ENCODE peak calls at places on chromosomes 2 and 18, in four cellular contexts. S is HepG2, P is GM12878, U is H1. K is an unnamed sample.

GRCh38 chr2:226791056-226791486 is 8.5 kb downstream of the IRS1 start:
- DNase-seq in S (no peak), P (peak), U (no peak), K (no peak)

GRCh38 chr2:118509319-118510016 is 338.0 kb downstream of the EN1 start:
- DNase-seq in S (no peak), P (no peak), U (no peak), K (no peak)

GRCh38 chr2:69222984-69223658 is 163.9 kb downstream of the GFPT1 start:
- DNase-seq in S (no peak), P (no peak), U (no peak), K (no peak)

GRCh38 chr2:195820373-195820772 is 163.3 kb downstream of the SLC39A10 start:
- DNase-seq in S (no peak), P (no peak), U (no peak), K (no peak)

GRCh38 chr18:67726882-67727281 is 210.4 kb upstream of the DSEL start:
- DNase-seq in S (no peak), P (no peak), U (no peak), K (no peak)

GRCh38 chr2:98737848-98738247 is 6.9 kb upstream of the MGAT4A start:
- DNase-seq in S (no peak), P (no peak), U (no peak), K (no peak)

GRCh38 chr2:208686665-208687064 is 280.1 kb downstream of the PTH2R start:
- DNase-seq in S (no peak), P (no peak), U (no peak), K (no peak)

GRCh38 chr2:157857881-157858280 is 18.2 kb downstream of the ACVR1 start:
- DNase-seq in S (no peak), P (no peak), U (no peak), K (no peak)

GRCh38 chr2:66318009-66318561 is 116.8 kb upstream of the MEIS1 start:
- DNase-seq in S (no peak), P (no peak), U (no peak), K (no peak)

GRCh38 chr2:80199504-80199903 is 105.0 kb downstream of the LRRTM1 start:
- DNase-seq in S (no peak), P (no peak), U (no peak), K (no peak)

GRCh38 chr2:178412047-178412446 is 38.9 kb downstream of the PRKRA start:
- DNase-seq in S (no peak), P (no peak), U (no peak), K (no peak)

GRCh38 chr2:152558174-152559091 is 158.8 kb downstream of the PRPF40A start:
- DNase-seq in S (no peak), P (no peak), U (no peak), K (no peak)

GRCh38 chr18:47410139-47410538 is 158.7 kb upstream of the SKOR2 start:
- DNase-seq in S (no peak), P (no peak), U (no peak), K (no peak)

GRCh38 chr2:196328088-196328680 is 156.8 kb upstream of the STK17B start:
- DNase-seq in S (no peak), P (no peak), U (no peak), K (no peak)

GRCh38 chr2:129252781-129253460 is 726.5 kb upstream of the RAB6C start:
- DNase-seq in S (no peak), P (no peak), U (no peak), K (no peak)

GRCh38 chr2:16350211-16350610 is 315.4 kb downstream of the CYRIA start:
- DNase-seq in S (no peak), P (no peak), U (no peak), K (no peak)

GRCh38 chr18:54947115-54947514 is 12.1 kb downstream of the CCDC68 start:
- DNase-seq in S (no peak), P (no peak), U (no peak), K (no peak)

GRCh38 chr18:32437080-32437834 is 33.4 kb downstream of the GAREM1 start:
- DNase-seq in S (no peak), P (no peak), U (no peak), K (no peak)

GRCh38 chr2:202113571-202114142 is 40.6 kb downstream of the KIAA2012 start:
- DNase-seq in S (peak), P (no peak), U (no peak), K (peak)

GRCh38 chr2:188678921-188679320 is 295.3 kb upstream of the COL3A1 start:
- DNase-seq in S (no peak), P (no peak), U (no peak), K (no peak)

GRCh38 chr2:86256300-86256699 is 57.0 kb downstream of the MRPL35 start:
- DNase-seq in S (no peak), P (no peak), U (no peak), K (no peak)

GRCh38 chr2:176514805-176515500 is 245.7 kb downstream of the MTX2 start:
- DNase-seq in S (no peak), P (no peak), U (no peak), K (no peak)

GRCh38 chr2:17918789-17919188 is 40.3 kb downstream of the KCNS3 start:
- DNase-seq in S (no peak), P (no peak), U (no peak), K (peak)

GRCh38 chr2:101124684-101125366 is 26.4 kb downstream of the TBC1D8 start:
- DNase-seq in S (peak), P (no peak), U (no peak), K (no peak)

GRCh38 chr2:152627010-152627957 is 90.0 kb downstream of the PRPF40A start:
- DNase-seq in S (no peak), P (no peak), U (no peak), K (no peak)

GRCh38 chr2:14998548-14998947 is 366.0 kb downstream of the LRATD1 start:
- DNase-seq in S (no peak), P (no peak), U (no peak), K (no peak)

GRCh38 chr2:18752022-18752493 is 162.7 kb upstream of the NT5C1B start:
- DNase-seq in S (peak), P (no peak), U (no peak), K (no peak)

GRCh38 chr18:55953326-55953725 is 365.3 kb upstream of the TCF4 start:
- DNase-seq in S (no peak), P (no peak), U (no peak), K (no peak)

GRCh38 chr2:3784731-3785130 is 81.4 kb downstream of the DCDC2C start:
- DNase-seq in S (no peak), P (no peak), U (no peak), K (no peak)

GRCh38 chr2:189581354-189582139 is 961 bp upstream of the SLC40A1 start:
- DNase-seq in S (peak), P (no peak), U (no peak), K (peak)

GRCh38 chr18:5632041-5632440 is 88.2 kb upstream of the EPB41L3 start:
- DNase-seq in S (no peak), P (no peak), U (no peak), K (no peak)

GRCh38 chr2:232880764-232881351 is 10.8 kb downstream of the SNORC start:
- DNase-seq in S (no peak), P (no peak), U (no peak), K (no peak)

GRCh38 chr2:144518744-144519596 is 949 bp downstream of the ZEB2 start:
- DNase-seq in S (no peak), P (peak), U (no peak), K (no peak)

DNA sequence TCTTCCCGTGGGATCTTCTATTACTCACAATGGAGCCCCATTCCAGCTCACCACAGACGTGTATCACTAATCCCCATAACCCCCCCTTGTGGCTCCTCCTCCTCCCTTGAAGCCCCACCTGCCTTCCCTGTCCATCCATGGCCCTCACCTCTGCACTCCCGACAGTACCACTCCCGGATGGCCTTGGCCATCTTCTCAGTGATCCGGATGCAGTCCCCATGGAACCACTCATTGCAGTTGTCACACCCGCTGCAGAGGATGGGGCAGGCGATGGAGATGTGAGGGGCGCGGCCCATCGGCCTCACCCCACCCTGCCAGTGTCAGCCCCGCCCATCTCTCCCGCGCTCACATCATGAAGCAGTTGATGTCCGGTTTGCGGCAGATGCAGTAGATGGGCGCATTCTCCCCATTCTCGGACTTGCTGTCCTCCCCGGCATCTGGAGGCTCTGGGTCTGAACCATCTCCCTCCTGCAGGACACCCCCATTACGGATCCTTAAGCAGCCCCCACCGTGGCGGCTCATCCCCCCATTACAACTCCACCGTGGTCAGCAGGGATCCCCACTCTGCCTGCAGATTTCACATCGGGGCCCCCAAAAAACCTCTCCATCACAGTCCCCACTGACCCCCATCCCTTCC is 983 bp downstream of the CXXC1 start:
- DNase-seq in S (no peak), P (no peak), U (peak), K (no peak)
- TF ChIP-seq ZNF274 in S (no peak), P (no peak), U (no peak), K (no peak)

GRCh38 chr2:134333646-134334189 is 79.8 kb downstream of the MGAT5 start:
- DNase-seq in S (no peak), P (no peak), U (no peak), K (no peak)
- TF ChIP-seq SUZ12 in S (no peak), P (no peak), U (no peak), K (no peak)

GRCh38 chr2:38376683-38377500 is at the start of gene ATL2:
- DNase-seq in S (peak), P (peak), U (peak), K (peak)

GRCh38 chr2:38377501-38378258 is 607 bp upstream of the ATL2 start:
- DNase-seq in S (peak), P (no peak), U (no peak), K (peak)

GRCh38 chr2:38375711-38376345 is 1.2 kb downstream of the ATL2 start:
- DNase-seq in S (no peak), P (no peak), U (no peak), K (no peak)

GRCh38 chr2:38376346-38376682 is 759 bp downstream of the ATL2 start:
- DNase-seq in S (peak), P (peak), U (peak), K (peak)

GRCh38 chr2:38374978-38375377 is 2.1 kb downstream of the ATL2 start:
- DNase-seq in S (no peak), P (no peak), U (no peak), K (no peak)
- H3K4me3 ChIP-seq in S (peak), P (peak), U (no peak), K (no peak)

GRCh38 chr2:30288576-30288975 is 57.2 kb downstream of the LBH start:
- DNase-seq in S (no peak), P (no peak), U (no peak), K (no peak)

GRCh38 chr2:30285758-30286157 is 54.4 kb downstream of the LBH start:
- DNase-seq in S (no peak), P (no peak), U (no peak), K (no peak)

GRCh38 chr2:30283931-30284565 is 52.7 kb downstream of the LBH start:
- DNase-seq in S (no peak), P (no peak), U (no peak), K (no peak)

GRCh38 chr2:30287857-30288513 is 56.7 kb downstream of the LBH start:
- DNase-seq in S (no peak), P (peak), U (no peak), K (no peak)

DNA sequence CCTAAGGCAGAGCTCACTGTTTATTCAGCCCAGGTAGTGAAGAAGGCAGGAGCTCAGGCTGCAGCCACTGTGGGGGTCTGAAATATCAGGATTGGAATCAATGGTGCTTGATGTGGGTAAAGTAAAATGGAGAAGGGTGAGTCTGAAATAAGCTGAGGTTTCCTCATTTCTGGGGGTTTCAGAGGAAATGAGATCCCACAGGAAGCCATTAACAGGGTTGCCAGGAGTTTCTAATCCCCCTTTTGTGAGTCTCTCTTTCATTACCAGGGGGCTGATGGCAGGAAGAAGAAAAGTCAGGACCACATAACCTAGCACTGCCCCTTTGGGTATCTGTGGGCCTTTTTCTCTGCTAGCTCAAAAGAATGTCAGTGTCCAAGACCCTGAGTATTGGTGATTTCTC is 55.9 kb downstream of the LBH start:
- DNase-seq in S (no peak), P (no peak), U (no peak), K (no peak)
- TF ChIP-seq ZNF274 in S (no peak), P (no peak), U (no peak), K (no peak)

GRCh38 chr2:40210968-40211353 is 240.9 kb downstream of the SLC8A1 start:
- DNase-seq in S (no peak), P (no peak), U (no peak), K (no peak)
- TF ChIP-seq SUZ12 in S (no peak), P (no peak), U (no peak), K (no peak)

GRCh38 chr2:63614448-63614968 is 25.7 kb downstream of the MDH1 start:
- DNase-seq in S (peak), P (no peak), U (no peak), K (peak)
- H3K4me3 ChIP-seq in S (peak), P (no peak), U (peak), K (no peak)